ENCODE peak calls at places on chromosomes 4 and X, in four cellular contexts. Y is psoas muscle, B is uterus, T is IMR-90. D is an unnamed sample.

GRCh38 chr4:39362827-39363226 is 3.3 kb downstream of the RFC1 start:
- DNase-seq in T (peak), B (no peak), Y (no peak), D (no peak)

GRCh38 chrX:73903941-73904340 is 340.9 kb downstream of the CHIC1 start:
- DNase-seq in B (no peak), T (peak), Y (no peak), D (no peak)

GRCh38 chr4:54063224-54063623 is 1.2 kb downstream of the CHIC2 start:
- DNase-seq in T (peak), B (no peak), Y (no peak), D (no peak)

GRCh38 chr4:5780831-5781480 is 70.0 kb downstream of the EVC start:
- DNase-seq in B (no peak), T (peak), Y (no peak), D (no peak)

GRCh38 chr4:96543346-96543745 is 703.5 kb downstream of the PDHA2 start:
- DNase-seq in T (no peak), B (no peak), Y (no peak), D (no peak)

GRCh38 chr4:127856485-127857447 is 23.9 kb upstream of the PLK4 start:
- DNase-seq in T (peak), Y (no peak), B (no peak), D (no peak)

GRCh38 chr4:39821951-39822350 is 124.0 kb downstream of the UBE2K start:
- DNase-seq in T (no peak), B (no peak), Y (no peak), D (no peak)

GRCh38 chrX:118865231-118865630 is 41.6 kb downstream of the ZCCHC12 start:
- DNase-seq in B (no peak), T (no peak), Y (no peak), D (no peak)

GRCh38 chrX:120697053-120697452 is 67.2 kb upstream of the C1GALT1C1 start:
- DNase-seq in T (no peak), B (no peak), Y (no peak), D (no peak)

GRCh38 chr4:98641906-98642668 is 16.3 kb downstream of the TSPAN5 start:
- DNase-seq in T (no peak), B (no peak), Y (no peak), D (no peak)

GRCh38 chr4:183602444-183603102 is 56.4 kb downstream of the RWDD4 start:
- DNase-seq in T (peak), Y (no peak), B (no peak), D (no peak)

GRCh38 chr4:128600410-128600809 is 209.1 kb upstream of the JADE1 start:
- DNase-seq in Y (no peak), B (peak), T (peak), D (peak)

GRCh38 chrX:20663287-20663686 is 396.6 kb upstream of the RPS6KA3 start:
- DNase-seq in Y (no peak), T (no peak), B (no peak), D (no peak)

GRCh38 chr4:137390141-137390540 is 142.2 kb downstream of the PCDH18 start:
- DNase-seq in Y (no peak), T (peak), B (no peak), D (peak)

GRCh38 chr4:81723927-81724587 is 252.3 kb upstream of the RASGEF1B start:
- DNase-seq in B (peak), Y (no peak), T (no peak), D (peak)

GRCh38 chr4:122827899-122828601 is 1.4 kb downstream of the FGF2 start:
- DNase-seq in B (peak), Y (no peak), T (peak), D (peak)

GRCh38 chrX:28709421-28709820 is 122.2 kb downstream of the IL1RAPL1 start:
- DNase-seq in Y (no peak), B (no peak), T (no peak), D (no peak)

GRCh38 chr4:173505924-173506779 is 23.9 kb downstream of the HAND2 start:
- DNase-seq in Y (no peak), T (peak), B (peak), D (peak)
- H3K27ac ChIP-seq in Y (no peak), T (no peak), B (peak), D (no peak)

GRCh38 chr4:38060829-38061431 is 100.7 kb downstream of the PTTG2 start:
- DNase-seq in T (peak), B (peak), Y (no peak), D (peak)

GRCh38 chr4:38056024-38056685 is 96.0 kb downstream of the PTTG2 start:
- DNase-seq in Y (no peak), B (no peak), T (no peak), D (peak)

GRCh38 chr4:38058186-38058585 is 98.0 kb downstream of the PTTG2 start:
- DNase-seq in Y (no peak), T (no peak), B (no peak), D (no peak)

GRCh38 chr4:38050560-38051350 is 90.6 kb downstream of the PTTG2 start:
- DNase-seq in B (no peak), T (peak), Y (no peak), D (peak)

DNA sequence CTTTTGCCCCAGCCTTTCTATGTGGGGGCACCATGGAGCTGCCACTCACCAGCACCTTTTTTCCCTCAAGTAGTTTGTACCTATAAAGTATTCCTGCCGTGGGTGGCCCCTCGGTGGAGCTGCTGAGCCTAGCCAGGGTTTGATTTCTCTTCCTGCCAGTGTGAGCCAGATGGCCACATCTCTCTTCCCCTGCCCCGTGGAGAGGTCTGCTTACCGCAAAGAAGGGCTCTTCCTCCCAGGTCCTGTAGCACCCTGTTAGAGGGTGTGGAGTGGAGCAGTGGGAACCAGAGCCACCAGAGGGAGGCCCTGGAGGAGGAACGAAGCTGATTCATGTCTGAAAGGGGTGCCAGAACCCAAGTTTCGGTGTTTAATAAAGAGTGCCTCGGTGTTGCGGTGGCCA is 95.4 kb downstream of the PTTG2 start:
- DNase-seq in Y (no peak), T (no peak), B (no peak), D (no peak)
- H3K27ac ChIP-seq in Y (peak), T (no peak), B (peak), D (no peak)

DNA sequence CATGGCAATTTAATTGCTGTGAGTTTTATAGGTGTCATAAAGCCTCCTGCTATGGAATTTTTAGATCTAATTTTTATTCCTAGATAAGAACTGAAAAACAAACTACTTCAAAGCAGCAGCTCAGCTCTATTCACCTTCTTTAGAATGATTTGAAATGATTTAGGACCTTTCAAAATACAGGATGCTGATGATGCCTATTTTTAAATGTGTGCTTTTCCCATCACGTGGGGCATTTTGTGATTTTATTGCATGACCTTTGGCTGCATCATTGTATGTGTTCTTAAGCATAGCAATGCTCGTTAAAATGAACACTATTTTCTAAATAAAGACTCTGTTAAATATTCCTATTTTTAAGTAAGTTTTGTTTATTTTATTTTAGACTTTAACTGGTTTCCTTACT is 537.3 kb downstream of the STPG2 start:
- DNase-seq in Y (no peak), T (no peak), B (no peak), D (no peak)
- H3K27ac ChIP-seq in Y (no peak), T (no peak), B (no peak), D (no peak)

GRCh38 chr4:37981425-37981824 is 21.2 kb downstream of the PTTG2 start:
- DNase-seq in B (no peak), Y (no peak), T (no peak), D (no peak)

GRCh38 chr4:37982736-37983135 is 22.5 kb downstream of the PTTG2 start:
- DNase-seq in B (no peak), Y (no peak), T (no peak), D (no peak)

GRCh38 chr4:37983951-37984350 is 23.8 kb downstream of the PTTG2 start:
- DNase-seq in T (peak), B (no peak), Y (no peak), D (no peak)

GRCh38 chr4:37978509-37978908 is 18.3 kb downstream of the PTTG2 start:
- DNase-seq in B (no peak), Y (no peak), T (no peak), D (no peak)

DNA sequence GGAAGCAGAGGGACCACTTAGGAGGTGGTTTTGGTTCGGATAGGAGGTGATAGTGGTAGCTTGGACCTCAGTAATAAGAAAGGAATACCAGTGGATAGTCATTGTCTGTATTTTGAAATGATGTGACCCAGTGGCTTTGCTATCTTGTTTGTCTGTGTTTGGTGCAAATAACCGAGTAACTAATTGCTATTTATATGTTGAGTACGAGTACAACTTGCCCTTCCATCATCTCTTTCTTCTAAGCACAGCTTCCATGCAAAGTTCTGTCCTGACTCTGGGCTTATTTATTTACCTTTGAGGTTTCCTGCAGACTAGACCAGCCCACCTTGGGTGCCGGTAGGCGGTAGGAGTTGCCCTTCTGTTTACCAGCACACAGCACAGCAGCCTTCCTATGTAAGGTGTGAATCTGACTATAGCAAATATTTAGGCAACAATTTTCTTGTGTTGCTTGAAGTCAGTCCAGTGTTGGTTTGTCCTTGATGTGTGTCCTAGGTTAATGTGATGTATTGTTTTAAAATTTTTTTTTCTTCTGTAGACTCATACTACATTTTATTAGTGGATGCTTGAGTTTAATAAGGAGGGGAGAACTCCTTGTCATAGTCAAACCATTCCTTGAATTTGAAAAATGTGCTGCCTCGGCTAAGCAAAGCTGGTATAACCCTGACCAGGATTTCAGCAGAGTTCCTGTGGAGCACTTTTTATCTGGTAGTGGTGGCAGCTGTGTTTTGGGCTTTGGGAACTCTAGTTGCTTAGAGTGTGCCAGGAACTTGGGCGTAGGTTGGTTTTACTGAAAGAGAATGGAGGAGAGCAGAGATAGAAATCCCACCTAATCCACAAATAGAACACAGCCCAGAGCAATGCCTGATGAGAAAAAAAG is 21.9 kb downstream of the PTTG2 start:
- DNase-seq in T (peak), B (no peak), Y (no peak), D (no peak)
- H3K27ac ChIP-seq in T (no peak), B (peak), Y (no peak), D (no peak)

DNA sequence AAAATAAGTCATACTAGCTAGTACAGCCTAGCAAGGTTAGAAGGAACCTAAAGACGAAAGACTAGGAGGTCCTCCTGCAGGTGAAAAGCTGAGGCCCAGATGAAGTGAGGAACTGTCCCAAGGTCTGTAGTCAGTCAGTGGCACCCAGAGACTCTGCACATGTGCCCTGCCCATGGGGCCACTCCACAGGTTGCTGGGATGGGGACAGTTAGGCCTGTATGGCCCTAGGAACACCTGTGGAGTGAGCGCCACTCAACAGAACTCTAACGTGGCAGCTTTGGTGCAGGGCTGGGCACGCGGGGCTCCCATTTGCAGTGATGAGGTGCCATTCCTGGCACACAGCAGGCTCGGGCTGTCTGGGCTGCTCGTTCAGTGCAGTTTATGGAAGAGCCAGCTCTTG is 14.8 kb downstream of the ZNF185 start:
- DNase-seq in B (no peak), T (no peak), Y (no peak), D (no peak)
- H3K27ac ChIP-seq in B (no peak), T (no peak), Y (no peak), D (no peak)

DNA sequence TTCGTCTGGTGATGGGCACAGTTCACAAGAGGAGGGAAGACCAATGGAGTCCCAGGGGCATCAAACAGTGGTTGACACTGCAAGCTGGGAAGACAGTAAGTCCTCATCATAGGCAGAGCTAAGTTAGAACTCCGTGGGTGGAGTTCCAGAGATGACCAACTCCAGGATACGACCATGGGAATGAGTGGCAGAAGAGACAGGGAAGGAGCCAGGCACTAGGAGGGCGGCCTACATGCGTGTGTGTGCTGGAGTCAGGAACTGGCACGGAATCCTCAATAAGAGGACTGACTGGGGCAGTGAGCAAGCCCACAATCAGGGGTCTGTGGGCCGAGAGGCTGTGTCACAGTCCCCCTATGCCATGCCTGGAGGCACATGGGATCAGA is 30.4 kb upstream of the IRAK1 start:
- DNase-seq in B (no peak), Y (no peak), T (no peak), D (no peak)
- H3K27ac ChIP-seq in B (peak), Y (peak), T (no peak), D (no peak)

DNA sequence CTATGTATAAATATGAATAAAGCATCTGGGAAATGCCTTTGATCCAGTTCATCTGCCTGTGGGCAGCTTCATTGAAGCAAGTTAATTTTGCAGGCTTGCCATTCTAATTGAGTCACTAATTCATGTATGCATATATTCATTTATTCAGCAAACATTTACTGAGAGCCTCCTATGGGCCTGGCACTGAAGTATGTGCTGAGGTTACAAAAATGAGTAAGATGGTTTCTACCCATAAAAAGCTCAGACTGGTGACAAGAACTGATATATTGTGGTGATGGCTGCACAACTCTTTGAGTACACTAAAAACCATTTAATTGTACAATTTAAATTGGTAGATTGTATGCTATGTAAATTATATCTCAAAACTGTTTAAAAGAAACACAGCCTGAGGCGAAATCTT is 1.1 kb upstream of the MRPL1 start:
- DNase-seq in T (no peak), Y (no peak), B (no peak), D (no peak)
- H3K27ac ChIP-seq in T (no peak), Y (peak), B (peak), D (peak)

DNA sequence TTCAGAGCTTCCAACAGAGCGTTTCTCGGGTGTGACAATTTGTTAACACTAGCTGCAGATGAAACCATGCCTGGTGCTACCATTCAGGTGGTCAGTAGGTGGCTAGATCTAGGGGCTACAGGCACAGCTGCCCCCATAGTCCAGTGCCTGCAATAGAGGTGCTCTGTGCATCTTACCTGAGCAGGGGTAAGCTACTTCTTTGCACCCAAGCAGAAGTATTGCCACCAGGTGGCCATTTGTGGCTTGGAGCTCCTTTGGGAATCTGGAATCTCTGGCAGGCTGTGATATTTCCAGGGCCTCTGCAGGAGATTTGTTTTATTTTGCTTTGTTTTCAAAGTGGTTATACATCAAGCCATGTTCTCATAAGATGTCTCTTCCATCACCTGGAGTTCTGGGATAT is 170.7 kb upstream of the PUDP start:
- DNase-seq in Y (no peak), B (no peak), T (no peak), D (no peak)
- H3K27ac ChIP-seq in Y (no peak), B (no peak), T (peak), D (no peak)

D was measured in cardiac muscle cell.